ENCODE peak calls at places on chromosomes 5 and 9, in six cellular contexts. D is GM12892, V is H1, N is K562, C is HepG2, X is GM12878. Y is an unnamed sample.

GRCh38 chr9:6805532-6805931 is 47.8 kb downstream of the KDM4C start:
- DNase-seq in V (no peak), N (no peak), X (no peak), D (no peak), C (no peak), Y (no peak)

GRCh38 chr5:149618581-149619248 is 37.4 kb downstream of the ARHGEF37 start:
- DNase-seq in V (no peak), X (peak), D (no peak), N (peak), C (peak), Y (peak)

GRCh38 chr9:15824310-15824709 is 271.5 kb downstream of the CCDC171 start:
- DNase-seq in C (peak), D (no peak), V (no peak), N (no peak), X (no peak), Y (no peak)

GRCh38 chr5:112938286-112938685 is 16.3 kb upstream of the REEP5 start:
- DNase-seq in D (no peak), N (no peak), C (no peak), V (no peak), X (no peak), Y (no peak)

GRCh38 chr5:132260051-132260450 is 2.6 kb downstream of the PDLIM4 start:
- DNase-seq in X (no peak), C (no peak), D (no peak), V (no peak), N (no peak), Y (no peak)

GRCh38 chr5:179186801-179187200 is 126.6 kb downstream of the ZNF354C start:
- DNase-seq in X (no peak), N (no peak), D (no peak), V (no peak), C (no peak), Y (no peak)

GRCh38 chr5:151870820-151871219 is 53.8 kb downstream of the GLRA1 start:
- DNase-seq in V (no peak), C (no peak), N (no peak), D (no peak), X (no peak), Y (no peak)

GRCh38 chr9:113508111-113508749 is 44.7 kb downstream of the RGS3 start:
- DNase-seq in V (no peak), D (no peak), C (peak), N (peak), X (no peak), Y (no peak)

GRCh38 chr5:102511666-102512065 is 12.9 kb upstream of the SLCO6A1 start:
- DNase-seq in N (no peak), V (no peak), C (no peak), D (no peak), X (no peak), Y (no peak)

GRCh38 chr5:115184780-115185179 is 15.1 kb upstream of the TRIM36 start:
- DNase-seq in N (no peak), X (no peak), C (no peak), V (no peak), D (no peak), Y (no peak)

GRCh38 chr5:120528609-120529008 is 64.5 kb downstream of the PRR16 start:
- DNase-seq in X (no peak), N (no peak), D (no peak), V (no peak), C (no peak), Y (no peak)

GRCh38 chr9:14251146-14252071 is 62.5 kb downstream of the NFIB start:
- DNase-seq in X (peak), D (no peak), V (no peak), C (peak), N (no peak), Y (no peak)

GRCh38 chr9:131410051-131410491 is 16.2 kb downstream of the PRRC2B start:
- DNase-seq in N (peak), V (no peak), X (no peak), C (no peak), D (no peak), Y (no peak)

GRCh38 chr5:137091473-137091872 is 407.7 kb downstream of the SPOCK1 start:
- DNase-seq in D (no peak), V (no peak), N (no peak), C (no peak), X (no peak), Y (no peak)

GRCh38 chr5:39447968-39448367 is 23.2 kb upstream of the DAB2 start:
- DNase-seq in D (no peak), N (no peak), C (peak), X (no peak), V (no peak), Y (no peak)

GRCh38 chr5:131164931-131165727 is at the start of gene HINT1:
- DNase-seq in V (peak), N (peak), C (peak), X (peak), D (peak), Y (peak)
- TF ChIP-seq POLR2A in V (peak), N (peak), C (peak), X (peak), D (peak), Y (peak)

GRCh38 chr9:38418366-38418765 is 5.9 kb downstream of the IGFBPL1 start:
- DNase-seq in V (no peak), N (no peak), D (no peak), X (no peak), C (no peak), Y (no peak)

GRCh38 chr9:38414040-38414723 is 10.1 kb downstream of the IGFBPL1 start:
- DNase-seq in V (no peak), N (no peak), D (no peak), X (no peak), C (no peak), Y (no peak)

GRCh38 chr9:38417003-38417965 is 7.0 kb downstream of the IGFBPL1 start:
- DNase-seq in V (no peak), X (no peak), D (no peak), C (peak), N (peak), Y (no peak)

GRCh38 chr9:38416461-38416860 is 7.8 kb downstream of the IGFBPL1 start:
- DNase-seq in D (no peak), X (no peak), N (no peak), C (no peak), V (no peak), Y (no peak)

GRCh38 chr9:38415846-38416245 is 8.4 kb downstream of the IGFBPL1 start:
- DNase-seq in N (no peak), C (no peak), V (no peak), D (no peak), X (no peak), Y (no peak)
- TF ChIP-seq TAF1 in N (no peak), C (no peak), V (no peak), D (no peak), X (no peak), Y (no peak)

DNA sequence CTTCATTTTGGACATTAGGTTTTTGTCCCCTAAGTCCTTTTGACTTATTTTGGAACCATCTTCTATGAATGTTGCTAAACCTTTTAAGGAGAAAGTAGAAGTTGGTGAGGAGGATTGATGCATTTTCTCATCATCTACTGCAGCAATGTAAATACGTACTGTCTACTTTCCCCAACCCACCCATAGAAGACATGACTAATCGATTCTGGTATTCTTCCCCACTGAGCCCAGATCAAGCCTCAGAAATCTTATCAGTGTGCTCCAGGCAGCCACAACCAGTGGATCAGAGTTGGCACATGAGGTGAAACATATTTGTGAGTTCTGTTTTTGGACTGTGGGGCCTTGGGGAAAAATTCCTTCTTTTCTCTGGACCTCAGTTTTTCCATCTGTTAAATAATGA is 57.7 kb downstream of the FGF18 start:
- DNase-seq in C (no peak), N (peak), V (no peak), X (no peak), D (no peak), Y (no peak)
- TF ChIP-seq POLR2A in C (no peak), N (no peak), V (no peak), X (no peak), D (no peak), Y (no peak)

GRCh38 chr9:129576546-129577543 is 44.1 kb downstream of the C9orf50 start:
- DNase-seq in N (no peak), D (no peak), X (no peak), C (no peak), V (no peak), Y (no peak)
- TF ChIP-seq TAF1 in N (no peak), D (no peak), X (no peak), C (no peak), V (no peak), Y (no peak)